ENCODE peak calls at places on chromosome 19, in ten cellular contexts. S is progenitor cell of endocrine pancreas, X is AG04450, J is nephron progenitor cell, Z is left lung, M is activated B cell treated with CpG ODN at 0.5 μM for 24 hours, I is HFFc6, D is foreskin keratinocyte, C is fibroblast of lung, G is IMR-90. Q is an unnamed sample.

GRCh38 chr19:18894254-18895037 is 1.5 kb downstream of the CERS1 start:
- DNase-seq in X (no peak), S (no peak), J (peak; percentile 69), I (peak; percentile 17), M (no peak), Z (no peak), G (peak; percentile 35), C (peak; percentile 62), D (no peak), Q (no peak)

GRCh38 chr19:12994701-12995595 is at the start of gene NFIX:
- DNase-seq in G (peak; percentile 39), S (peak; percentile 43), I (peak; percentile 41), M (peak; percentile 53), X (no peak), Z (peak; percentile 64), J (peak; percentile 78), D (no peak), C (peak; percentile 60), Q (no peak)

GRCh38 chr19:10201176-10201575 is 6.4 kb upstream of the DNMT1 start:
- DNase-seq in X (no peak), M (no peak), C (no peak), D (peak; percentile 39), J (no peak), S (no peak), G (no peak), Z (no peak), I (no peak), Q (no peak)

GRCh38 chr19:13817615-13818371 is 22.6 kb downstream of the ZSWIM4 start:
- DNase-seq in J (peak; percentile 75), I (no peak), Z (peak; percentile 84), M (no peak), C (no peak), D (no peak), G (no peak), S (peak; percentile 51), X (no peak), Q (no peak)

GRCh38 chr19:14550201-14550754 is 20.9 kb downstream of the TECR start:
- DNase-seq in D (no peak), S (no peak), C (peak; percentile 44), G (no peak), X (no peak), J (no peak), I (no peak), Z (no peak), M (no peak), Q (no peak)

GRCh38 chr19:51457351-51458013 is 772 bp downstream of the SIGLEC8 start:
- DNase-seq in Z (no peak), X (no peak), M (no peak), G (no peak), S (no peak), I (no peak), J (no peak), C (no peak), D (no peak), Q (no peak)

GRCh38 chr19:4636151-4636717 is 3.1 kb upstream of the TNFAIP8L1 start:
- DNase-seq in J (peak; percentile 93), C (peak; percentile 38), Z (peak; percentile 65), X (no peak), I (no peak), S (peak; percentile 81), D (no peak), M (peak; percentile 87), G (peak; percentile 34), Q (no peak)

GRCh38 chr19:13615890-13616289 is 109.6 kb upstream of the CACNA1A start:
- DNase-seq in I (no peak), Z (no peak), G (peak; percentile 61), D (no peak), J (no peak), M (no peak), C (no peak), S (no peak), X (no peak), Q (no peak)

GRCh38 chr19:17447704-17448189 is 721 bp downstream of the TMEM221 start:
- DNase-seq in M (no peak), X (no peak), D (no peak), C (no peak), Z (no peak), S (no peak), J (no peak), G (no peak), I (no peak), Q (no peak)

GRCh38 chr19:16449330-16449961 is 22.3 kb downstream of the EPS15L1 start:
- DNase-seq in I (peak; percentile 9), S (no peak), D (no peak), G (peak; percentile 19), M (no peak), X (no peak), C (peak; percentile 34), J (no peak), Z (no peak), Q (no peak)

GRCh38 chr19:45780448-45781281 is 1.6 kb downstream of the DMPK start:
- DNase-seq in G (no peak), X (no peak), D (no peak), I (no peak), M (no peak), J (no peak), Z (no peak), C (no peak), S (no peak), Q (no peak)

GRCh38 chr19:45780146-45780447 is 2.2 kb downstream of the DMPK start:
- DNase-seq in C (no peak), Z (no peak), S (no peak), D (no peak), G (no peak), X (no peak), M (no peak), J (no peak), I (no peak), Q (no peak)

GRCh38 chr19:45778010-45778671 is 4.1 kb downstream of the DMPK start:
- DNase-seq in S (no peak), Z (no peak), M (no peak), X (no peak), J (no peak), I (no peak), C (no peak), G (no peak), D (no peak), Q (no peak)

GRCh38 chr19:45777395-45777961 is 4.8 kb downstream of the DMPK start:
- DNase-seq in C (no peak), X (no peak), M (no peak), I (no peak), D (no peak), G (no peak), Z (no peak), S (no peak), J (no peak), Q (no peak)

DNA sequence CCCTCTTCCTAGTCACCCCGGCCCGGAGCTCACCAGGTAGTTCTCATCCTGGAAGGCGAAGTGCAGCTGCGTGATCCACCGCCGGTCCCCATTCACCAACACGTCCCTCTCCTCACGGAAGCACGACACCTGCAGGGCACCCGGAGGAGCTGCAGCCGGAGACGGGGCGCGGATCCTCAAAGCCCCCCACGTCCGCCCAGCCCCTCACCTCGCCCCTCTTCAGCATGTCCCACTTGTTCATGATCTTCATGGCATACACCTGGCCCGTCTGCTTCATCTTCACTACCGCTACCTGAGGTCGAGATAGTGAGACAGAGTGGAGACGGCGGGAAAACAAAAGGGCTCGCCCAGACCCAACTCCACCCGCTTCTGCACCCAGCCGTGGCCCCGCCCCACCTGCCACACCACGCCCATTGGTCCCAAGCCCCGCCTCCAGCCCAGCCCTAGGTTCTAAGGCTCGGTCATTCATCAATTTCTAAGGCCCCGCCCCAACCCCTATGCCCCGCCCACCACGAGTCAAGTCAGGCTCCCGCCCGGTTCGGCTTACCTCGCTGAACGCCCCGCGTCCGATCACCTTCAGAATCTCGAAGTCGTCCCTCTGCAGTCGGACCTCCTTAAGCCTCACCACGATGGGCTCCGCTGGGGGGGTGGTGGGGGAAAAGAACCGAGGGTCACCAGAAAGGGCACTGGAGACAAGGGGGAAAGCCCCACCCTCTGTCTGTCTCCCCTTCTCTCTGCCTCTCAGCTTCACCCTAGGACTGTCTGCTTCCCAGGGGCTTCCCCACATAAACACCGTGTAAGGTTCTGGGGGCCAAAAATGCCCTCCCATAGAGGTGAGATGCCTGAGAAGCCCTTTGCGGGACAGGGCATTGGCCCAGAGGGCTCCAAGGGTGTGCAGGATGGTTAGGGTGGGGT is 2.8 kb downstream of the DMPK start:
- DNase-seq in G (no peak), X (no peak), D (peak; percentile 59), Z (peak; percentile 81), J (peak; percentile 99), C (peak; percentile 30), S (peak; percentile 70), I (no peak), M (peak; percentile 84), Q (no peak)
- TF ChIP-seq CTCF in G (no peak), X (no peak), D (peak; percentile 87), Z (peak; percentile 63), J (peak; percentile 72), C (peak; percentile 24), S (peak; percentile 69), I (peak; percentile 49), M (no peak), Q (peak; percentile 16)

DNA sequence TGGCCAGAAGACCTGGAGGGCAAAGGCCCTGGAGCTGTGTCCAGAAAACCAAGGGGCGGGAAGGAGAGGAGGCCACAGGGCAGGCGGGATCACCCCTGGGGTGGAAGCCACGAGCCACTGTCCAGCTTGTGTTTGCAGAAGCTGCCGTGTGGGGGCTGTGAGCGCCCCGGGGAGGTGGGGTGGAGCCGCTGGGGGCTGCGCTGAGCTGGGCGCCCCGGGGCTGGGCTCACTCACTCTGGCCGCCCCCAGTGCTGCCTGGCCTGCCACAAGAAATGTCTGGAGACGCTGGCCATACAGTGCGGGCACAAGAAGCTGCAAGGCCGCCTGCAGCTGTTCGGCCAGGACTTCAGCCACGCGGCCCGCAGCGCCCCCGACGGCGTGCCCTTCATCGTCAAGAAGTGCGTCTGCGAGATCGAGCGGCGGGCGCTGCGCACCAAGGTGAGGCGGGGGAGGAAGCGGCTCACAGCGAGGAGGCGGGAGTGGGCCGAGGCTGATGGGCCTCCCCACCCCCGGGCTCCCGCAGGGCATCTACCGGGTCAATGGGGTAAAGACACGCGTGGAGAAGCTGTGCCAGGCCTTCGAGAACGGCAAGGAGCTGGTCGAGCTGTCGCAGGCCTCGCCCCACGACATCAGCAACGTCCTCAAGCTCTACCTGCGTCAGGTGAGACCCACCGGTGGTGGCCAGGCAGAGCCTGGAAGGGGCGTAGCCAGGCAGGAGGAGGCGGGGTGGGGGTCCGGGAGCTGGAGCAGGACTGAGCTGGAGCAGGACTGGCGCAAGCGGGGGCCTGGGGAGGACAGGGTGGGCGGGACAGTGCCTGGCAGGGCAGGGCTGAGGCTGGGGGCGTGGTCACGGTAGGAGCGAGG is 13.6 kb downstream of the POLR2E start:
- DNase-seq in S (no peak), M (no peak), Z (no peak), I (no peak), J (no peak), G (no peak), X (no peak), C (no peak), D (no peak), Q (no peak)
- TF ChIP-seq CTCF in S (peak; percentile 43), M (no peak), Z (no peak), I (no peak), J (no peak), G (no peak), X (no peak), C (no peak), D (no peak), Q (no peak)

GRCh38 chr19:44757735-44758505 is 9.4 kb downstream of the BCL3 start:
- DNase-seq in I (peak; percentile 60), C (peak; percentile 58), Z (peak; percentile 65), G (peak; percentile 63), M (no peak), X (no peak), D (no peak), J (peak; percentile 77), S (peak; percentile 47), Q (no peak)
- TF ChIP-seq CTCF in I (peak; percentile 41), C (no peak), Z (no peak), G (peak; percentile 15), M (no peak), X (no peak), D (peak; percentile 16), J (no peak), S (peak; percentile 18), Q (no peak)

GRCh38 chr19:790971-791604 is 6.2 kb upstream of the PTBP1 start:
- DNase-seq in G (no peak), C (no peak), M (no peak), J (no peak), X (no peak), D (no peak), S (no peak), I (no peak), Z (no peak), Q (no peak)
- TF ChIP-seq CTCF in G (no peak), C (no peak), M (no peak), J (no peak), X (no peak), D (no peak), S (no peak), I (no peak), Z (no peak), Q (no peak)